ENCODE peak calls at places on chromosomes 13 and 19, in four cellular contexts. One of them, this sample, is unnamed.

GRCh38 chr19:1592023-1592754 is 476 bp downstream of the MBD3 start:
- DNase-seq in IMR-90: peak
- DNase-seq in H9: peak
- DNase-seq in neuronal stem cell: peak
- DNase-seq in this sample: peak

GRCh38 chr13:102868366-102868936 is 22.6 kb downstream of the ERCC5 start:
- DNase-seq in H9: no peak
- DNase-seq in neuronal stem cell: no peak
- DNase-seq in IMR-90: peak
- DNase-seq in this sample: no peak

GRCh38 chr19:17865364-17866311 is 5.9 kb downstream of the RPL18A start:
- DNase-seq in H9: no peak
- DNase-seq in neuronal stem cell: no peak
- DNase-seq in IMR-90: no peak
- DNase-seq in this sample: no peak

GRCh38 chr13:114032121-114032799 is 58.4 kb upstream of the C13orf46 start:
- DNase-seq in H9: no peak
- DNase-seq in neuronal stem cell: no peak
- DNase-seq in IMR-90: peak
- DNase-seq in this sample: peak

GRCh38 chr13:104357174-104357573 is 1291.0 kb upstream of the SLC10A2 start:
- DNase-seq in neuronal stem cell: no peak
- DNase-seq in IMR-90: no peak
- DNase-seq in H9: no peak
- DNase-seq in this sample: no peak

GRCh38 chr19:27793128-27793643 is 1419.8 kb downstream of the UQCRFS1 start:
- DNase-seq in neuronal stem cell: peak
- DNase-seq in H9: peak
- DNase-seq in IMR-90: peak
- DNase-seq in this sample: peak

GRCh38 chr19:42370068-42370520 is 20.0 kb downstream of the CNFN start:
- DNase-seq in neuronal stem cell: no peak
- DNase-seq in H9: peak
- DNase-seq in IMR-90: no peak
- DNase-seq in this sample: no peak

GRCh38 chr19:2148482-2149135 is 2.8 kb downstream of the AP3D1 start:
- DNase-seq in neuronal stem cell: no peak
- DNase-seq in H9: no peak
- DNase-seq in IMR-90: no peak
- DNase-seq in this sample: no peak

GRCh38 chr19:30690935-30691505 is 318.8 kb downstream of the ZNF536 start:
- DNase-seq in IMR-90: no peak
- DNase-seq in neuronal stem cell: no peak
- DNase-seq in H9: peak
- DNase-seq in this sample: no peak
- H2BK5ac ChIP-seq in IMR-90: no peak
- H2BK5ac ChIP-seq in neuronal stem cell: no peak
- H2BK5ac ChIP-seq in H9: no peak
- H2BK5ac ChIP-seq in this sample: no peak

DNA sequence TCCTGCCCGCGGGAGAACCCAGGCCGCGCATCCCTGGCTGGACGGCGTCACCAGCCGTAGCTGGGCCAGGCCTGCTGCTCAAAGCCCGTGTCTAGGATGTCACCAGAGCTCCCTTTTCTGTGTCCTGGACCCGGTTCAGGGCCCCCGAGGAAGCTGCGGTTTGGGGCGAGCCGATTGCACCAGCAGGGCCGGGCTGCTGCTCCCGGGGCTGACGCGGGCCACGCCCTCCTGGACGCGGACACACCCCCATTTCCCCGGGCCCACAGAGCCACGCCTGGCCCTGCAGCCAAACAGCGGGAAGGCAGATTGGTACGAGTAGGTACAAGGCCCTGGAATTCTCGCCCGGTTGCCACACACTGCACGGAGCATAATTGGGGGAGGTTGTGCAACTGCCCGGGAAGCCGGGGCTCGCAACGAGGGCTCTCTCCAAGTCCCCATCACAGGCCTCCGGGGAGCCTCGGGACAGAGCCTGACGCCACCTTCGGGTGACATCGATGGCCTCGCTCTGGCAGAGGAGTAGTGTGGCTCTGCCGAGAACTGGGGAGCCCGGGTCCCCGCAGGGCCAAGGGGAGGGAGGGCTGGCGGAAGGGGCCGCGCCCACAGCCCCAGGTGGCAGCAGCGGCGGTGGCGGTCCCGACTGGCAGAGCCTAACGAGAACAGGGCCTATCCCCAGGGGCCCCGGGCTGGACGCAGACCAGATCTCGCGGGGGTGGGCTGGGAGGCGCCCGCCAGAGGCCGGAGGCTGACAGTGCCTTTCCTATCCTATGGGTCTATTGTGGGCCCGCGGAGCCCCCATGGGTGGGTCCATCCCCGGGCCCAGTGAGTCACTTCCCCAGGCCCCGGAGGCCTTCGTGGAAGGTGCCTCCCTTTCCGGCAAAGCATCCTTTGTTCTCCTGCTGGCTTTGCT is 23.5 kb downstream of the KCTD15 start:
- DNase-seq in neuronal stem cell: peak
- DNase-seq in H9: peak
- DNase-seq in IMR-90: peak
- DNase-seq in this sample: peak
- H3K23ac ChIP-seq in neuronal stem cell: peak
- H3K23ac ChIP-seq in H9: no peak
- H3K23ac ChIP-seq in IMR-90: no peak
- H3K23ac ChIP-seq in this sample: no peak

GRCh38 chr19:13974073-13974472 is 21.8 kb downstream of the DCAF15 start:
- DNase-seq in neuronal stem cell: peak
- DNase-seq in IMR-90: no peak
- DNase-seq in H9: peak
- DNase-seq in this sample: no peak
- H2BK5ac ChIP-seq in neuronal stem cell: no peak
- H2BK5ac ChIP-seq in IMR-90: no peak
- H2BK5ac ChIP-seq in H9: no peak
- H2BK5ac ChIP-seq in this sample: no peak

GRCh38 chr19:47608074-47608907 is 643 bp upstream of the BICRA start:
- DNase-seq in H9: peak
- DNase-seq in IMR-90: peak
- DNase-seq in neuronal stem cell: peak
- DNase-seq in this sample: peak

GRCh38 chr19:47608908-47609879 is at the start of gene BICRA:
- DNase-seq in neuronal stem cell: peak
- DNase-seq in H9: peak
- DNase-seq in IMR-90: peak
- DNase-seq in this sample: peak

GRCh38 chr19:47609885-47610545 is 1.1 kb downstream of the BICRA start:
- DNase-seq in H9: peak
- DNase-seq in neuronal stem cell: peak
- DNase-seq in IMR-90: peak
- DNase-seq in this sample: peak

GRCh38 chr19:47610546-47610894 is 1.6 kb downstream of the BICRA start:
- DNase-seq in neuronal stem cell: no peak
- DNase-seq in H9: no peak
- DNase-seq in IMR-90: no peak
- DNase-seq in this sample: no peak

DNA sequence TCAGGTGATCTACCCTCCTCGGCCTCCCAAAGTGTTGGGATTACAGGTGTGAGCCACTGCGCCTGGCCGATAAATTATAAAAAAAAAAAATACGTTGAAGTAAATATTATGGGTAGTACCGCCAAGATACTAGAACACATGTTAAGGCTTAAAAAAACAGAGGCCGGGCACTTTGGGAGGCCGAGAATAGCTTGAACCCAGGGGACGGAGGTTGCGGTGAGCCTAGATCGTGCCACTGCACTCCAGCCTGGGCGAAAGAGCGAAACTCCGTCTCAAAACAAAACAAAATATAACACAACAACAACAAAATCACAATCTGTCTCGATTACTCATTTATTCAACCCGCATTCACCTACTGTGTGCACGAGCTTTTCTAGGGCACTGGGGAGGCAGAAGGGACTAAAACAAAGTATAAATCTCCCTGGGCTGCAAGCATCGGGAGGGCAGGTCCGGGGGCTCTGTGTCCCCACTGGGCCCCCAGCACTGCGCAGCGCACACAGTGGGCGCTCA is 1.3 kb upstream of the BICRA start:
- DNase-seq in neuronal stem cell: no peak
- DNase-seq in IMR-90: no peak
- DNase-seq in H9: no peak
- DNase-seq in this sample: no peak
- H3K23ac ChIP-seq in neuronal stem cell: no peak
- H3K23ac ChIP-seq in IMR-90: peak
- H3K23ac ChIP-seq in H9: no peak
- H3K23ac ChIP-seq in this sample: no peak

DNA sequence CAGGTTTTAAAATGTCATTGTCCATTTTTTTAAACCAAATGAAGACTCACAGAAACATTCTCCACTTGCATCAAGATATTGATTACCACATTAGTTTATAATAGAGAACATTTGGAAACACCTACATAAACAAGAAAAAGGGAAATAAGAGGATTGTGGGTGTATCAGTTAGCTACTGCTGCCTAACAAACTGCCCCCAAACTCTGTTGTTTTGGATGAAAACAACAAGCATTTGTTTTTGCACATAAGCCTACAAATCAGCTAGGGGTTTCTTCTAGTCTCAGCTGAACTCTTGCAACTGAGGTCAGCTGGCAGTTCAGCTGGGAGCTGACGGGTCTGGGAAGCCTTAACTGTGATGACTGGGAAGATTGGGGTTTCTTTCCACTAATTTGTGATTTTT is 464.4 kb downstream of the COG6 start:
- DNase-seq in neuronal stem cell: no peak
- DNase-seq in IMR-90: no peak
- DNase-seq in H9: no peak
- DNase-seq in this sample: no peak
- H2BK5ac ChIP-seq in neuronal stem cell: no peak
- H2BK5ac ChIP-seq in IMR-90: no peak
- H2BK5ac ChIP-seq in H9: no peak
- H2BK5ac ChIP-seq in this sample: no peak

DNA sequence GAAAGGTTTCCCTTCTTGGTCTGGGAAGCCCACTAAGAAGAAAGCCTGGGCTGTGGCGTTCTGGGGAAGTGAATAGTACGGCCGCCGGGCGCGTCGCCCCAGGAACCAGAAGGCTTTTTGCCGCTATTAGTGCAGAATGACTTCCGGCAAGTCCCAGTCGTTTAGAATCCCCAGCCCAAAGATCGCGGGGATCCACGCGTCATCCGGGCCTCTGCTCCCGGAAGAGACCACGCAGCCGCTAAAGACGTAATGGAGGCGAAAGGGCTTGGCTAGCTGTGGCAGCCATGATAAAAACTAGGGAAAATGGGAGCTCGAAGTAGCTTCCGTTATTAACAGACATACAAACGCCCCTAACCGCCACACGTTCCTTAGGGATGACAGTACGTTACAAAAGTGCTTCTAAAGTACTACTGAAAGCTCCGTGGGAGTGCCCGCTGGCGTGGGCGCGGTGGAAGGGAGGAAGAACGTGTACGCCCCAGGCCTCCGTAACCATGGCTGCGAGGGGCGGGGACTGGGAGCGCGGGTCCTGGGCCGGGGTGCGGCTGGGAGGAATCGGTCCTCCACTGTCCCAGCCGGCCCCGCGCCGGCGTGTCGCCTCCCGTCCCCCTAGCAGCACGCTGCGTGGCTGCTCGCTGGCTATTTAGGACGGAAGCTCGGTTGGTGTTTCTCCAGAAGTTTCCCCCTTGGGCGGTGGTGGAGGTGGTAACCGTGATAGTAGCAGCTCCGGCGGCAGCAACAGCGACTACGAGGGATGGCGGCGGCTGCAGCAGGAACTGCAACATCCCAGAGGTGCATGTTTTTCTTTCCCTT is at the start of gene SUGT1:
- DNase-seq in neuronal stem cell: peak
- DNase-seq in H9: peak
- DNase-seq in IMR-90: peak
- DNase-seq in this sample: peak
- H3K23ac ChIP-seq in neuronal stem cell: no peak
- H3K23ac ChIP-seq in H9: no peak
- H3K23ac ChIP-seq in IMR-90: peak
- H3K23ac ChIP-seq in this sample: peak

GRCh38 chr13:39835253-39835652 is 179.8 kb downstream of the COG6 start:
- DNase-seq in IMR-90: no peak
- DNase-seq in H9: no peak
- DNase-seq in neuronal stem cell: peak
- DNase-seq in this sample: no peak

GRCh38 chr13:39840201-39840600 is 184.7 kb downstream of the COG6 start:
- DNase-seq in H9: no peak
- DNase-seq in neuronal stem cell: no peak
- DNase-seq in IMR-90: no peak
- DNase-seq in this sample: no peak

GRCh38 chr13:39836038-39836437 is 180.6 kb downstream of the COG6 start:
- DNase-seq in H9: no peak
- DNase-seq in neuronal stem cell: no peak
- DNase-seq in IMR-90: no peak
- DNase-seq in this sample: no peak
- H2BK5ac ChIP-seq in H9: no peak
- H2BK5ac ChIP-seq in neuronal stem cell: no peak
- H2BK5ac ChIP-seq in IMR-90: no peak
- H2BK5ac ChIP-seq in this sample: no peak

DNA sequence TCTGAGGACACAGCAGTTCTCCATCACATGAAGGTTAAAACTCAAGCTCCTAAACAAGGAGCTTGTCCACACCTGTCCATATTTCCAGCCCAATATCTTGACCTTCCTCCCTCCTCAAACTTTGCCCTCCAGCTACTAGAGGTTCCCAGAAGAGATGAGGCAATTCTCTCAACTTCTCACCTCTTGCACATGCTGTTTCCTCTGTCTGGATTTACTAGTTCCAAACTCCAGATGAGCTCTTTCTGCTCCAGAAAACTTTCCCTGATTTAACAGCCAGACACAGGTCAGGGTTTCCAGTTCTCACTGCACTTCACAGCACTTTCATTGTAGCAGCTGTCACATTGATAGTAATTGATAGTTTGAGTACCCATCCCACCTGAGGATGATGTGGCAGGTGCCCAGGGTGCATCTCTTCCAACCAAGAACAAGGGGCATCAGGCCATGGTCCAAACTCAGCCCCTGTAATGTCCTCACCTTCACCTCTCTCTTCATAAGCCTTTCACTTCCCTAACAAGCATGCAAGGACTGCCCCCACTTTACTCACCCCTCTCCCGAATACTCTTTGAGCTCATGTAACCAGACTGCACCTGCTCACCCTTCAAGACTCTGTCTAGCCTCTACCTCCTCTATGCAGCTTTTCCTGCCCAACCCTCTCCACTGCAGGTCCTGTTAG is 3.0 kb upstream of the WDFY2 start:
- DNase-seq in IMR-90: no peak
- DNase-seq in H9: no peak
- DNase-seq in neuronal stem cell: no peak
- DNase-seq in this sample: no peak
- H3K23ac ChIP-seq in IMR-90: no peak
- H3K23ac ChIP-seq in H9: no peak
- H3K23ac ChIP-seq in neuronal stem cell: no peak
- H3K23ac ChIP-seq in this sample: no peak

DNA sequence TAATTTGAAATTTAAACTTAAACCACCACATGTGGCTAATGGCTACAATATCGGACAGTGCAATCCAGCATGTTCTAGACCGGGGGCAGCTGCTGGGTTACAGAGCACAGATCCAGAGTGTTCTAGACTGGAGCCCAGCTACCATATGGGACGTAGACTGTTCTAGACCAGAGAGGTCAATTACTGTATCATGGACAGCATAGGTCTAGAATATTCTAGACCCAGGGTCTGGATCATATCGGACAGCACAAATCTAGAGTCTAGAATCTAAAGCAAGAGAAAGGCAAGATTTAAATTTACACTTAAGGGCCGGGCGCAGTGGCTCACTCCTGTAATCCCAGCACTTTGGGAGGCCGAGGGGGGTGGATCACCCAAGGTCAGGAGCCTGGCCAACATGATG is 37.9 kb downstream of the CELF5 start:
- DNase-seq in neuronal stem cell: no peak
- DNase-seq in IMR-90: no peak
- DNase-seq in H9: no peak
- DNase-seq in this sample: no peak
- H2BK5ac ChIP-seq in neuronal stem cell: no peak
- H2BK5ac ChIP-seq in IMR-90: no peak
- H2BK5ac ChIP-seq in H9: no peak
- H2BK5ac ChIP-seq in this sample: no peak

This sample was measured in mesenchymal stem cell.